ENCODE peak calls at places on chromosomes 6 and 20, in eight cellular contexts. One of them, this sample, is unnamed.

GRCh38 chr6:114718716-114719270 is 376.0 kb upstream of the HS3ST5 start:
- DNase-seq in fibroblast of lung: no peak
- DNase-seq in PC-3: no peak
- DNase-seq in iPS DF 6.9: no peak
- DNase-seq in IMR-90: no peak
- DNase-seq in CD4-positive, CD25-positive, alpha-beta regulatory T cell: no peak
- DNase-seq in foreskin keratinocyte: no peak
- DNase-seq in A549: no peak
- DNase-seq in this sample: no peak

GRCh38 chr6:107132330-107132954 is 17.1 kb upstream of the BEND3 start:
- DNase-seq in fibroblast of lung: peak
- DNase-seq in PC-3: peak
- DNase-seq in iPS DF 6.9: no peak
- DNase-seq in IMR-90: no peak
- DNase-seq in CD4-positive, CD25-positive, alpha-beta regulatory T cell: peak
- DNase-seq in foreskin keratinocyte: no peak
- DNase-seq in A549: no peak
- DNase-seq in this sample: no peak

GRCh38 chr6:92504509-92504908 is 914.9 kb downstream of the EPHA7 start:
- DNase-seq in fibroblast of lung: no peak
- DNase-seq in PC-3: no peak
- DNase-seq in iPS DF 6.9: no peak
- DNase-seq in IMR-90: no peak
- DNase-seq in CD4-positive, CD25-positive, alpha-beta regulatory T cell: no peak
- DNase-seq in foreskin keratinocyte: no peak
- DNase-seq in A549: no peak
- DNase-seq in this sample: no peak

GRCh38 chr6:124226396-124226795 is 422.7 kb downstream of the NKAIN2 start:
- DNase-seq in fibroblast of lung: peak
- DNase-seq in PC-3: no peak
- DNase-seq in iPS DF 6.9: no peak
- DNase-seq in IMR-90: no peak
- DNase-seq in CD4-positive, CD25-positive, alpha-beta regulatory T cell: no peak
- DNase-seq in foreskin keratinocyte: no peak
- DNase-seq in A549: no peak
- DNase-seq in this sample: no peak

GRCh38 chr20:9617940-9618339 is 103.5 kb downstream of the LAMP5 start:
- DNase-seq in fibroblast of lung: peak
- DNase-seq in PC-3: peak
- DNase-seq in iPS DF 6.9: no peak
- DNase-seq in IMR-90: peak
- DNase-seq in CD4-positive, CD25-positive, alpha-beta regulatory T cell: no peak
- DNase-seq in foreskin keratinocyte: no peak
- DNase-seq in A549: peak
- DNase-seq in this sample: no peak

GRCh38 chr6:39208233-39208720 is 21.0 kb downstream of the KCNK5 start:
- DNase-seq in fibroblast of lung: no peak
- DNase-seq in PC-3: no peak
- DNase-seq in iPS DF 6.9: no peak
- DNase-seq in IMR-90: no peak
- DNase-seq in CD4-positive, CD25-positive, alpha-beta regulatory T cell: no peak
- DNase-seq in foreskin keratinocyte: no peak
- DNase-seq in A549: no peak
- DNase-seq in this sample: no peak

GRCh38 chr6:137309078-137309762 is 90.0 kb upstream of the IFNGR1 start:
- DNase-seq in fibroblast of lung: peak
- DNase-seq in PC-3: peak
- DNase-seq in iPS DF 6.9: no peak
- DNase-seq in IMR-90: peak
- DNase-seq in CD4-positive, CD25-positive, alpha-beta regulatory T cell: no peak
- DNase-seq in foreskin keratinocyte: peak
- DNase-seq in A549: no peak
- DNase-seq in this sample: no peak

GRCh38 chr6:124963416-124964083 is 1.3 kb downstream of the RNF217 start:
- DNase-seq in fibroblast of lung: peak
- DNase-seq in PC-3: peak
- DNase-seq in iPS DF 6.9: no peak
- DNase-seq in IMR-90: peak
- DNase-seq in CD4-positive, CD25-positive, alpha-beta regulatory T cell: no peak
- DNase-seq in foreskin keratinocyte: no peak
- DNase-seq in A549: no peak
- DNase-seq in this sample: no peak

GRCh38 chr6:10954590-10955010 is 67.7 kb downstream of the SYCP2L start:
- DNase-seq in fibroblast of lung: peak
- DNase-seq in PC-3: peak
- DNase-seq in iPS DF 6.9: peak
- DNase-seq in IMR-90: peak
- DNase-seq in CD4-positive, CD25-positive, alpha-beta regulatory T cell: peak
- DNase-seq in foreskin keratinocyte: no peak
- DNase-seq in A549: peak
- DNase-seq in this sample: peak

GRCh38 chr6:126056355-126057004 is 70.1 kb downstream of the TRMT11 start:
- DNase-seq in fibroblast of lung: no peak
- DNase-seq in PC-3: no peak
- DNase-seq in iPS DF 6.9: no peak
- DNase-seq in IMR-90: no peak
- DNase-seq in CD4-positive, CD25-positive, alpha-beta regulatory T cell: no peak
- DNase-seq in foreskin keratinocyte: no peak
- DNase-seq in A549: no peak
- DNase-seq in this sample: no peak

GRCh38 chr6:166691741-166692140 is 64.7 kb upstream of the RPS6KA2 start:
- DNase-seq in fibroblast of lung: no peak
- DNase-seq in PC-3: no peak
- DNase-seq in iPS DF 6.9: no peak
- DNase-seq in IMR-90: no peak
- DNase-seq in CD4-positive, CD25-positive, alpha-beta regulatory T cell: no peak
- DNase-seq in foreskin keratinocyte: no peak
- DNase-seq in A549: no peak
- DNase-seq in this sample: no peak

GRCh38 chr6:23174781-23175361 is 605.5 kb downstream of the HDGFL1 start:
- DNase-seq in fibroblast of lung: peak
- DNase-seq in PC-3: peak
- DNase-seq in iPS DF 6.9: no peak
- DNase-seq in IMR-90: peak
- DNase-seq in CD4-positive, CD25-positive, alpha-beta regulatory T cell: no peak
- DNase-seq in foreskin keratinocyte: peak
- DNase-seq in A549: peak
- DNase-seq in this sample: no peak

GRCh38 chr6:97052152-97052787 is 127.7 kb downstream of the KLHL32 start:
- DNase-seq in fibroblast of lung: no peak
- DNase-seq in PC-3: no peak
- DNase-seq in iPS DF 6.9: no peak
- DNase-seq in IMR-90: no peak
- DNase-seq in CD4-positive, CD25-positive, alpha-beta regulatory T cell: no peak
- DNase-seq in foreskin keratinocyte: no peak
- DNase-seq in A549: no peak
- DNase-seq in this sample: no peak

GRCh38 chr20:57964011-57964862 is 254.4 kb upstream of the PMEPA1 start:
- DNase-seq in fibroblast of lung: no peak
- DNase-seq in PC-3: no peak
- DNase-seq in iPS DF 6.9: no peak
- DNase-seq in IMR-90: no peak
- DNase-seq in CD4-positive, CD25-positive, alpha-beta regulatory T cell: no peak
- DNase-seq in foreskin keratinocyte: no peak
- DNase-seq in A549: no peak
- DNase-seq in this sample: no peak

GRCh38 chr6:3421763-3422456 is 34.9 kb downstream of the SLC22A23 start:
- DNase-seq in fibroblast of lung: peak
- DNase-seq in PC-3: peak
- DNase-seq in iPS DF 6.9: no peak
- DNase-seq in IMR-90: peak
- DNase-seq in CD4-positive, CD25-positive, alpha-beta regulatory T cell: no peak
- DNase-seq in foreskin keratinocyte: no peak
- DNase-seq in A549: no peak
- DNase-seq in this sample: no peak

GRCh38 chr20:48394415-48395081 is 433.3 kb downstream of the PREX1 start:
- DNase-seq in fibroblast of lung: no peak
- DNase-seq in PC-3: no peak
- DNase-seq in iPS DF 6.9: no peak
- DNase-seq in IMR-90: no peak
- DNase-seq in CD4-positive, CD25-positive, alpha-beta regulatory T cell: no peak
- DNase-seq in foreskin keratinocyte: no peak
- DNase-seq in A549: no peak
- DNase-seq in this sample: no peak
- H3K27ac ChIP-seq in fibroblast of lung: no peak
- H3K27ac ChIP-seq in PC-3: no peak
- H3K27ac ChIP-seq in iPS DF 6.9: no peak
- H3K27ac ChIP-seq in IMR-90: no peak
- H3K27ac ChIP-seq in CD4-positive, CD25-positive, alpha-beta regulatory T cell: no peak
- H3K27ac ChIP-seq in foreskin keratinocyte: no peak
- H3K27ac ChIP-seq in A549: no peak
- H3K27ac ChIP-seq in this sample: no peak

DNA sequence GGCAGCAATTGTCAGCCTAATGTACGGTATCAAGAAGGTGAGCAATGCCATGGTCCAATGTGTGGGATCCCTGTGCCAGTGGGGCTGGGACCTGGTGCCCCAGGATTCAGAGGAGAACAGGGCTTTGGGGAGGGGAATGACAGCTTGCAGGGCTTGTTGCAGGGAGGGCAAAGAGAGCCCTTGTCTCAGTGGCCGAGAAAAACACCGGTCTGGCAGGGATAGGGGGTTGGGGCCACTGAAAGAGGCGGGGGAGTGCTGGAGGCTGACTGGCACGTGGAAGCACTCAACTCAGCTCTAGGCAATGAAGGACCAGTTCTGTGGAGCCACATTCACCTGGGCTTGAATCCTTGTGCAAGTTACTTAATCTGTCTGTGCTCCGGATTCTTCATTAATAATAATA is 3.5 kb upstream of the MUCL3 start:
- DNase-seq in fibroblast of lung: no peak
- DNase-seq in PC-3: no peak
- DNase-seq in iPS DF 6.9: no peak
- DNase-seq in IMR-90: no peak
- DNase-seq in CD4-positive, CD25-positive, alpha-beta regulatory T cell: no peak
- DNase-seq in foreskin keratinocyte: no peak
- DNase-seq in A549: no peak
- DNase-seq in this sample: no peak
- H3K27ac ChIP-seq in fibroblast of lung: no peak
- H3K27ac ChIP-seq in PC-3: no peak
- H3K27ac ChIP-seq in iPS DF 6.9: no peak
- H3K27ac ChIP-seq in IMR-90: no peak
- H3K27ac ChIP-seq in CD4-positive, CD25-positive, alpha-beta regulatory T cell: no peak
- H3K27ac ChIP-seq in foreskin keratinocyte: no peak
- H3K27ac ChIP-seq in A549: no peak
- H3K27ac ChIP-seq in this sample: no peak

GRCh38 chr6:160974304-160974771 is 17.2 kb upstream of the MAP3K4 start:
- DNase-seq in fibroblast of lung: peak
- DNase-seq in PC-3: no peak
- DNase-seq in iPS DF 6.9: no peak
- DNase-seq in IMR-90: peak
- DNase-seq in CD4-positive, CD25-positive, alpha-beta regulatory T cell: no peak
- DNase-seq in foreskin keratinocyte: peak
- DNase-seq in A549: no peak
- DNase-seq in this sample: no peak
- H3K27ac ChIP-seq in fibroblast of lung: peak
- H3K27ac ChIP-seq in PC-3: no peak
- H3K27ac ChIP-seq in iPS DF 6.9: no peak
- H3K27ac ChIP-seq in IMR-90: peak
- H3K27ac ChIP-seq in CD4-positive, CD25-positive, alpha-beta regulatory T cell: no peak
- H3K27ac ChIP-seq in foreskin keratinocyte: peak
- H3K27ac ChIP-seq in A549: no peak
- H3K27ac ChIP-seq in this sample: no peak

DNA sequence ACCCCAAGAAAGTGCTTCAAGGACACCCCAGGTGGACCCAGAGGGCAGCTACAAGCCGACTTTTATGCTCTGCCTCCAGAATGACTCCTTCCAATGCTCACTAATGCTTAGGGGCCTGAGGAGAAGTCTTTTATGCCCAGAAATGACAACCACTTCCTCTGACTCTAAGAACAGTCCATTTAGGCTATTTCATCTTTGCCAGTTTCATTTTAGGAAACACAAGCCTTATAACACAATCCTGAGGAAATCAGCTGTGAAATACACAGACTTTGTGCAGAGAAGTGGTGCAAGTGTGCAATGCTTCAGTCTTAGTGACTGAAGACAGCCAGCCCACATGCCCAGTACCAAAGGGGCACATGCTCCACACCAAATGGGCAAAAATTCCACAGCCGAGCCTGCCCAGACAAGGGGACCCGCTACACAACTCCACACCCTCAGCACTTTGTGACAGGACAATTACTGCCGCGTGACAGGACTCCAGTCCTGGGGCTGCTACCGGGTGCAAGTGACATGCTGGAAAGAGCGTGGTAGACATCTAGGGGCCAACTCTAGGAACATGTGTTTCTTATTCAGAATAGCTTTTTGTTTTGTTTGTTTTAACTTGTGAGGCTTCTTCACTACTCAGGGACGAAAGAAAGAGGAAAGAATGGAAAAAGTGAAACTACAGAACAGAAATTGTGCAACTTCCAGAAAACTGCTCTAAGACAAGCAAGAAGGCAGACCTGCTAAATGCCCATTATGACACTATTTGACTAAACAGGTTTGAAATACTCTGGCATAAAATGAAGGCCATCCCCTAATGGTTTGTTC is 28.2 kb upstream of the PLAGL1 start:
- DNase-seq in fibroblast of lung: peak
- DNase-seq in PC-3: no peak
- DNase-seq in iPS DF 6.9: peak
- DNase-seq in IMR-90: peak
- DNase-seq in CD4-positive, CD25-positive, alpha-beta regulatory T cell: no peak
- DNase-seq in foreskin keratinocyte: no peak
- DNase-seq in A549: no peak
- DNase-seq in this sample: peak
- H3K27ac ChIP-seq in fibroblast of lung: no peak
- H3K27ac ChIP-seq in PC-3: no peak
- H3K27ac ChIP-seq in iPS DF 6.9: no peak
- H3K27ac ChIP-seq in IMR-90: no peak
- H3K27ac ChIP-seq in CD4-positive, CD25-positive, alpha-beta regulatory T cell: no peak
- H3K27ac ChIP-seq in foreskin keratinocyte: no peak
- H3K27ac ChIP-seq in A549: no peak
- H3K27ac ChIP-seq in this sample: no peak

DNA sequence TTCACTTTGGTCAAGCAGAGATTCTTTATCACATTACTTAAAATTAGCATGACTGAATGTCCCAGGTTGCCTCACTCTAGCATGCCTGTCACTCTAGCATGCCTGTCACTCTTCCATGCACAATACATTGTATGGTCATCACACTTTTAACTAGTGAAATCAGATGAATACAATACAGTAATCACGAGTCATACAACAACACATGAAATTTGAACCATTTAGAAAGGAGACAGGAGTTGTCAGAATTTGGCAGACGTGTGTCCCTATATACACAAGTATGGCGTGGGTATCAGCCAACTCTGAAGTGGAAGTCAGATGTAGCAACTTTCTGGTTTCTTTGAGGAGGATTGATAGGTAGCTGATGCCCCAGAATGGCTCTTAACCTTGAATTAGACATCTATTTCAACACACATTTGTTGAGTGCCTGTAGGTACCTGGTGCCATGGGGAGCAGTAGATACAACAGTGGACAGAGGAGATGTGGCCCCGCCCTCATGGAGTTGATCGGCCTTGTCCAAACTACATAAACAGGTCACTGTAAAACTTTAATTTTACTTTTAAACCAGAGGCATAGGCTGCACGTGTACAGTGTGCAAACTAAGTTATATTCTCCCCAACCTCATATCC is 116.1 kb upstream of the TIAM2 start:
- DNase-seq in fibroblast of lung: peak
- DNase-seq in PC-3: peak
- DNase-seq in iPS DF 6.9: no peak
- DNase-seq in IMR-90: peak
- DNase-seq in CD4-positive, CD25-positive, alpha-beta regulatory T cell: no peak
- DNase-seq in foreskin keratinocyte: no peak
- DNase-seq in A549: no peak
- DNase-seq in this sample: no peak
- H3K27ac ChIP-seq in fibroblast of lung: no peak
- H3K27ac ChIP-seq in PC-3: no peak
- H3K27ac ChIP-seq in iPS DF 6.9: no peak
- H3K27ac ChIP-seq in IMR-90: no peak
- H3K27ac ChIP-seq in CD4-positive, CD25-positive, alpha-beta regulatory T cell: no peak
- H3K27ac ChIP-seq in foreskin keratinocyte: no peak
- H3K27ac ChIP-seq in A549: no peak
- H3K27ac ChIP-seq in this sample: no peak